ENCODE peak calls at places on chromosome 18, in seven cellular contexts. H is A549, X is K562, C is testis, S is stomach, Z is uterus, B is HCT116. T is an unnamed sample.

GRCh38 chr18:78630356-78630755 is 349.3 kb upstream of the SALL3 start:
- DNase-seq in H (no peak), X (no peak), C (no peak), S (peak), Z (no peak), B (no peak), T (no peak)

GRCh38 chr18:41642756-41643155 is 312.3 kb upstream of the PIK3C3 start:
- DNase-seq in H (no peak), X (no peak), C (no peak), S (no peak), Z (no peak), B (no peak), T (no peak)

GRCh38 chr18:3610188-3610708 is 160.3 kb downstream of the TGIF1 start:
- DNase-seq in H (no peak), X (no peak), C (no peak), S (no peak), Z (no peak), B (no peak), T (no peak)

GRCh38 chr18:4636957-4637356 is 181.8 kb upstream of the DLGAP1 start:
- DNase-seq in H (no peak), X (no peak), C (peak), S (no peak), Z (no peak), B (no peak), T (no peak)

GRCh38 chr18:14914771-14915170 is 166.8 kb downstream of the ANKRD30B start:
- DNase-seq in H (no peak), X (no peak), C (no peak), S (no peak), Z (no peak), B (no peak), T (no peak)

GRCh38 chr18:80229766-80230745 is 17.3 kb downstream of the PARD6G start:
- DNase-seq in H (no peak), X (no peak), C (no peak), S (no peak), Z (no peak), B (no peak), T (no peak)

GRCh38 chr18:48636436-48636835 is 97.6 kb downstream of the CTIF start:
- DNase-seq in H (no peak), X (no peak), C (no peak), S (no peak), Z (no peak), B (no peak), T (no peak)

GRCh38 chr18:58045265-58046086 is 1.4 kb downstream of the NEDD4L start:
- DNase-seq in H (peak), X (no peak), C (peak), S (peak), Z (peak), B (peak), T (peak)

GRCh38 chr18:7567487-7568425 is 640 bp downstream of the PTPRM start:
- DNase-seq in H (peak), X (no peak), C (peak), S (peak), Z (peak), B (no peak), T (peak)

GRCh38 chr18:40868110-40868858 is 1086.8 kb upstream of the PIK3C3 start:
- DNase-seq in H (peak), X (no peak), C (no peak), S (no peak), Z (no peak), B (no peak), T (peak)

GRCh38 chr18:51091270-51091669 is 61.3 kb downstream of the SMAD4 start:
- DNase-seq in H (no peak), X (no peak), C (no peak), S (no peak), Z (no peak), B (no peak), T (no peak)

GRCh38 chr18:6414723-6415362 is at the start of gene L3MBTL4:
- DNase-seq in H (no peak), X (no peak), C (peak), S (peak), Z (peak), B (no peak), T (peak)
- TF ChIP-seq POLR2A in H (no peak), X (no peak), C (no peak), S (no peak), Z (no peak), B (no peak), T (no peak)

GRCh38 chr18:8802031-8802679 is 96.8 kb downstream of the MTCL1 start:
- DNase-seq in H (no peak), X (no peak), C (peak), S (no peak), Z (no peak), B (no peak), T (no peak)
- TF ChIP-seq POLR2A in H (no peak), X (no peak), C (no peak), S (no peak), Z (no peak), B (no peak), T (no peak)

GRCh38 chr18:12314586-12315305 is 6.7 kb downstream of the TUBB6 start:
- DNase-seq in H (no peak), X (no peak), C (no peak), S (no peak), Z (no peak), B (no peak), T (no peak)

GRCh38 chr18:12315911-12316310 is 7.9 kb downstream of the TUBB6 start:
- DNase-seq in H (no peak), X (no peak), C (no peak), S (no peak), Z (no peak), B (no peak), T (no peak)

GRCh38 chr18:12312936-12313335 is 4.9 kb downstream of the TUBB6 start:
- DNase-seq in H (no peak), X (no peak), C (no peak), S (no peak), Z (no peak), B (no peak), T (no peak)

GRCh38 chr18:12315481-12315880 is 7.4 kb downstream of the TUBB6 start:
- DNase-seq in H (no peak), X (no peak), C (no peak), S (no peak), Z (no peak), B (no peak), T (no peak)

GRCh38 chr18:12313530-12314245 is 5.6 kb downstream of the TUBB6 start:
- DNase-seq in H (no peak), X (peak), C (no peak), S (no peak), Z (no peak), B (no peak), T (no peak)
- TF ChIP-seq POLR2A in H (no peak), X (no peak), C (no peak), S (no peak), Z (no peak), B (no peak), T (no peak)

GRCh38 chr18:49704334-49704733 is 109.0 kb downstream of the ACAA2 start:
- DNase-seq in H (no peak), X (no peak), C (no peak), S (no peak), Z (no peak), B (no peak), T (no peak)
- TF ChIP-seq POLR2A in H (no peak), X (no peak), C (no peak), S (no peak), Z (no peak), B (no peak), T (no peak)

GRCh38 chr18:22728481-22729105 is 204.5 kb upstream of the RBBP8 start:
- DNase-seq in H (no peak), X (no peak), C (no peak), S (no peak), Z (no peak), B (no peak), T (no peak)

GRCh38 chr18:22726469-22726868 is 206.7 kb upstream of the RBBP8 start:
- DNase-seq in H (no peak), X (no peak), C (no peak), S (no peak), Z (no peak), B (no peak), T (no peak)

GRCh38 chr18:22723741-22724140 is 209.4 kb upstream of the RBBP8 start:
- DNase-seq in H (no peak), X (no peak), C (no peak), S (no peak), Z (no peak), B (no peak), T (no peak)

GRCh38 chr18:22731398-22731797 is 201.7 kb upstream of the RBBP8 start:
- DNase-seq in H (no peak), X (no peak), C (no peak), S (no peak), Z (no peak), B (no peak), T (no peak)

DNA sequence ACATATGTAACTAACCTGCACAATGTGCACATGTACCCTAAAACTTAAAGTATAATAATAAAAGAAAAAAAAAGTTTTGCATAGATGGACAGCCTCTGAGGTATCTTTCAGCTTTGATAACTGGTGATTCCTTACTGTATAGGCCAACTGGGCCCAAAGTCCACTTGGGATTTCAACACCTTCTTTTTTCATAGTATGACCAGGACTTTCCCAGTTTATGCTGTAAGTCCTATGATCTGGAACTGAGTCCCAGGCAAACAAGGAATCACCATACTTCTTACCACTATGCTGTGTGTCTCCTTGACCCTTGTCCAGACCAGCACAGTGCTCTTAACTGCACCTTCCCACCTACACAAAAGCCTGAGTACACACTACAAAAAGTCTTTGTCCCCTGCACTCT is 205.1 kb upstream of the RBBP8 start:
- DNase-seq in H (no peak), X (no peak), C (no peak), S (no peak), Z (no peak), B (no peak), T (no peak)
- TF ChIP-seq POLR2A in H (no peak), X (no peak), C (no peak), S (no peak), Z (no peak), B (no peak), T (no peak)

GRCh38 chr18:45249306-45249705 is 366.0 kb upstream of the SLC14A2 start:
- DNase-seq in H (no peak), X (no peak), C (no peak), S (no peak), Z (no peak), B (no peak), T (no peak)

GRCh38 chr18:45250479-45250878 is 364.8 kb upstream of the SLC14A2 start:
- DNase-seq in H (no peak), X (no peak), C (no peak), S (no peak), Z (no peak), B (no peak), T (no peak)

GRCh38 chr18:45245036-45245638 is 370.1 kb upstream of the SLC14A2 start:
- DNase-seq in H (no peak), X (no peak), C (no peak), S (no peak), Z (no peak), B (no peak), T (no peak)

GRCh38 chr18:45251236-45251635 is 364.0 kb upstream of the SLC14A2 start:
- DNase-seq in H (no peak), X (no peak), C (no peak), S (no peak), Z (no peak), B (no peak), T (no peak)

DNA sequence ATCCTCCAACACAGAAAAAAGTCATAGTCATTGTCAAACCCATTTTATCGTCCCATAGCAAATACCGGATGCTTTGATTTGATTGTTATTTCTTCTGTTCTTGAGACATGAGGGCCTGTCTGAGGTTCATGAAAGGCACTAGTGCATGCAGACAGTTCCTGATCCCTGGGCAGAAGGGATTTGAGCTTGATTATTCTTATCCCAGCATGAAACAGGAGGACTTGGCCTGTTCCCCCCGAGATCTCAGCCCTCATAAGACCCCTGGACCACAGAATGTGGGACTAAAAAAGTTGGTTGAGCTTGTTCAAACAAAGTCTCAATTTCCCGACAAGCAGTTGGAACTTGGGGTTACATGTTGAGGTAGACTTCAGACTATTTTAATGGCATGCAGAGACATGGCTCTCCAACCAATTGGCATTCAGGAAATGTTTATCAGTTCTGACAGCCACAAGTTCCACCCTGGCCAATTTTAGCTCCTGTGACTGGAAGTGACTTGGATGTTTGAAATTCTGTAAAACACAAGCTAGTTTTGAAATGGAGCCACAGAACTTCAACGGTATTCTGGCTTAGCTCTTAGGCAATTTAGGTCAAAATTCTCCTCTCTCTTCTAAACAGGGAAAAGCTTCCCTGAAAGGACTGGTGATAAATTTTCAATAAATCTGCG is 366.9 kb upstream of the SLC14A2 start:
- DNase-seq in H (no peak), X (no peak), C (peak), S (no peak), Z (peak), B (no peak), T (no peak)
- TF ChIP-seq POLR2A in H (no peak), X (no peak), C (no peak), S (no peak), Z (no peak), B (no peak), T (no peak)